ENCODE peak calls at places on chromosomes 4 and X, in eight cellular contexts. N is suprapubic skin; D is mammary epithelial cell; T is kidney epithelial cell; S is CD4-positive, CD25-positive, alpha-beta regulatory T cell; F is CD8-positive, alpha-beta memory T cell; A is effector memory CD4-positive, alpha-beta T cell; B is right atrium auricular region. K is an unnamed sample. For H3K27me3, the result is how much of the 10 kb centered on the place peaks cover.

GRCh38 chr4:37549003-37549402 is 137.2 kb downstream of the RELL1 start:
- DNase-seq in N (no peak), D (peak), T (peak), S (no peak), F (no peak), A (no peak), B (no peak), K (no peak)

GRCh38 chr4:153541426-153542096 is 75.4 kb downstream of the TMEM131L start:
- DNase-seq in N (no peak), D (peak), T (peak), S (no peak), F (no peak), A (no peak), B (no peak), K (no peak)

GRCh38 chr4:183241322-183241640 is 78.8 kb downstream of the CLDN22 start:
- DNase-seq in N (no peak), D (peak), T (no peak), S (no peak), F (no peak), A (no peak), B (no peak), K (no peak)

GRCh38 chr4:5470318-5470889 is 238.0 kb downstream of the EVC2 start:
- DNase-seq in N (peak), D (no peak), T (no peak), S (no peak), F (no peak), A (no peak), B (peak), K (no peak)

GRCh38 chr4:86685401-86685800 is 91.3 kb downstream of the PTPN13 start:
- DNase-seq in N (no peak), D (peak), T (no peak), S (no peak), F (no peak), A (no peak), B (no peak), K (no peak)

GRCh38 chr4:72743078-72743477 is 174.1 kb upstream of the ADAMTS3 start:
- DNase-seq in N (no peak), D (peak), T (no peak), S (no peak), F (no peak), A (no peak), B (no peak), K (no peak)

GRCh38 chr4:137950286-137950685 is 291.9 kb downstream of the SLC7A11 start:
- DNase-seq in N (no peak), D (no peak), T (no peak), S (no peak), F (no peak), A (no peak), B (no peak), K (no peak)

GRCh38 chrX:48919360-48919821 is 567 bp upstream of the PIM2 start:
- DNase-seq in N (no peak), D (no peak), T (no peak), S (no peak), F (no peak), A (no peak), B (no peak), K (no peak)

GRCh38 chr4:151961456-151961855 is 200.6 kb upstream of the GATB start:
- DNase-seq in N (no peak), D (no peak), T (no peak), S (no peak), F (no peak), A (no peak), B (no peak), K (no peak)

GRCh38 chr4:88526221-88526815 is 2.7 kb upstream of the PYURF start:
- DNase-seq in N (no peak), D (peak), T (no peak), S (peak), F (peak), A (no peak), B (no peak), K (no peak)

GRCh38 chrX:152861116-152861515 is 30.3 kb downstream of the NSDHL start:
- DNase-seq in N (no peak), D (no peak), T (peak), S (no peak), F (no peak), A (no peak), B (no peak), K (no peak)

GRCh38 chr4:121599049-121599448 is 97.7 kb downstream of the ANXA5 start:
- DNase-seq in N (no peak), D (no peak), T (no peak), S (no peak), F (no peak), A (no peak), B (no peak), K (no peak)

GRCh38 chr4:119623025-119623424 is 5.6 kb downstream of the PDE5A start:
- DNase-seq in N (no peak), D (no peak), T (no peak), S (no peak), F (no peak), A (no peak), B (no peak), K (no peak)

GRCh38 chr4:41935652-41936021 is 408 bp downstream of the TMEM33 start:
- DNase-seq in N (no peak), D (peak), T (no peak), S (no peak), F (no peak), A (peak), B (no peak), K (no peak)

GRCh38 chr4:950136-951020 is 18.1 kb downstream of the TMEM175 start:
- DNase-seq in N (no peak), D (no peak), T (no peak), S (no peak), F (no peak), A (no peak), B (no peak), K (no peak)

GRCh38 chr4:14800977-14801376 is 201.3 kb upstream of the CPEB2 start:
- DNase-seq in N (no peak), D (no peak), T (no peak), S (no peak), F (no peak), A (no peak), B (no peak), K (no peak)

GRCh38 chr4:83320548-83320947 is 14.1 kb downstream of the HPSE start:
- DNase-seq in N (no peak), D (peak), T (peak), S (no peak), F (no peak), A (no peak), B (peak), K (peak)

GRCh38 chrX:154321624-154322023 is 26.0 kb downstream of the TKTL1 start:
- DNase-seq in N (no peak), D (no peak), T (no peak), S (no peak), F (no peak), A (no peak), B (no peak), K (no peak)

GRCh38 chr4:182502074-182502473 is 258.9 kb downstream of the TENM3 start:
- DNase-seq in N (no peak), D (no peak), T (no peak), S (no peak), F (no peak), A (no peak), B (no peak), K (no peak)

GRCh38 chr4:184950926-184951325 is 67.4 kb upstream of the HELT start:
- DNase-seq in N (no peak), D (no peak), T (no peak), S (no peak), F (no peak), A (no peak), B (no peak), K (no peak)

GRCh38 chrX:54494970-54495813 is 842 bp downstream of the FGD1 start:
- DNase-seq in N (no peak), D (peak), T (no peak), S (no peak), F (no peak), A (no peak), B (no peak), K (peak)

GRCh38 chr4:114385195-114385985 is 213.2 kb upstream of the UGT8 start:
- DNase-seq in N (no peak), D (no peak), T (no peak), S (no peak), F (no peak), A (no peak), B (no peak), K (no peak)

GRCh38 chr4:87151730-87152129 is 68.7 kb downstream of the KLHL8 start:
- DNase-seq in N (no peak), D (no peak), T (no peak), S (no peak), F (no peak), A (no peak), B (no peak), K (no peak)

GRCh38 chr4:56752985-56753384 is 68.5 kb downstream of the SPINK2 start:
- DNase-seq in N (no peak), D (no peak), T (no peak), S (no peak), F (no peak), A (no peak), B (no peak), K (no peak)

GRCh38 chr4:99404595-99405287 is 30.4 kb downstream of the ADH7 start:
- DNase-seq in N (no peak), D (peak), T (peak), S (no peak), F (no peak), A (no peak), B (no peak), K (no peak)

GRCh38 chr4:118918388-118918787 is 29.7 kb downstream of the SYNPO2 start:
- DNase-seq in N (no peak), D (peak), T (peak), S (no peak), F (no peak), A (no peak), B (no peak), K (no peak)

GRCh38 chr4:83535520-83535944 is 376 bp upstream of the GPAT3 start:
- DNase-seq in N (peak), D (peak), T (no peak), S (peak), F (no peak), A (peak), B (peak), K (peak)

GRCh38 chr4:18689308-18689915 is 667.9 kb upstream of the LCORL start:
- DNase-seq in N (no peak), D (peak), T (peak), S (peak), F (peak), A (peak), B (no peak), K (no peak)

GRCh38 chr4:100372432-100372831 is 145.4 kb downstream of the EMCN start:
- DNase-seq in N (no peak), D (no peak), T (no peak), S (no peak), F (no peak), A (no peak), B (no peak), K (no peak)

GRCh38 chrX:23803931-23804381 is 21.0 kb downstream of the SAT1 start:
- DNase-seq in N (no peak), D (peak), T (no peak), S (no peak), F (no peak), A (no peak), B (no peak), K (peak)

GRCh38 chr4:5638316-5638715 is 70.0 kb downstream of the EVC2 start:
- DNase-seq in N (no peak), D (peak), T (peak), S (no peak), F (no peak), A (no peak), B (no peak), K (no peak)

GRCh38 chr4:110621328-110621812 is 1.5 kb downstream of the PITX2 start:
- DNase-seq in N (no peak), D (no peak), T (no peak), S (no peak), F (no peak), A (no peak), B (no peak), K (peak)
- H3K27me3 ChIP-seq in N (half or more), D (half or more), T (half or more), S (under half), F (half or more), A (half or more), B (under half), K (half or more)

GRCh38 chrX:11445540-11445939 is 152.3 kb downstream of the AMELX start:
- DNase-seq in N (no peak), D (no peak), T (no peak), S (no peak), F (no peak), A (no peak), B (no peak), K (no peak)

GRCh38 chrX:11446331-11446730 is 153.1 kb downstream of the AMELX start:
- DNase-seq in N (no peak), D (no peak), T (no peak), S (no peak), F (no peak), A (no peak), B (no peak), K (no peak)

GRCh38 chrX:11449613-11450012 is 156.4 kb downstream of the AMELX start:
- DNase-seq in N (no peak), D (no peak), T (no peak), S (no peak), F (no peak), A (no peak), B (no peak), K (no peak)

GRCh38 chrX:11446951-11447350 is 153.7 kb downstream of the AMELX start:
- DNase-seq in N (no peak), D (no peak), T (no peak), S (no peak), F (no peak), A (no peak), B (no peak), K (no peak)

GRCh38 chrX:11447418-11447817 is 154.2 kb downstream of the AMELX start:
- DNase-seq in N (no peak), D (no peak), T (no peak), S (no peak), F (no peak), A (no peak), B (no peak), K (no peak)
- H3K27me3 ChIP-seq in N (under half), D (under half), T (under half), S (under half), F (under half), A (under half), B (under half), K (under half)

GRCh38 chrX:40103565-40104323 is 6.0 kb upstream of the BCOR start:
- DNase-seq in N (no peak), D (no peak), T (no peak), S (no peak), F (no peak), A (no peak), B (no peak), K (no peak)
- H3K27me3 ChIP-seq in N (under half), D (under half), T (under half), S (under half), F (under half), A (under half), B (under half), K (half or more)

DNA sequence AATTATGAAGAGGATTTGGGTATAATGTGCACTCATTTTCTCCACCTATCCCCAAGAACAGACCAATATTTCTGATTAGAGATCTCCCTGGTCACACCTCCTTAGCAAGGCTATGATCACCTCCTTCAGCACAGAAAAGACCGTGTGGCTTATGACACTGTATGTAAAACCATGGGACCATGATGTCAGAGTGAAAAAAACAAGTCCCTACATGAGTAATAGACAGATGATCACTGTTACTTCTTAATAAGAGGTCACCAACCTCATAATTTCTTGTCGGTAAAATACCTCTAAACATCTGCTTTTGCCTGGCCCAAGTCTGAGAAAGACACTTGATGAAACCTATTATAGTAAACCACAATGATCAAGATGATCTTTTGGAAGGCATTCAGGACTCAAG is 330.6 kb upstream of the F9 start:
- DNase-seq in N (no peak), D (no peak), T (no peak), S (no peak), F (no peak), A (no peak), B (no peak), K (no peak)
- H3K27me3 ChIP-seq in N (under half), D (under half), T (under half), S (under half), F (under half), A (under half), B (under half), K (under half)

GRCh38 chrX:137999071-137999470 is 433.1 kb downstream of the ZIC3 start:
- DNase-seq in N (no peak), D (no peak), T (no peak), S (no peak), F (no peak), A (no peak), B (no peak), K (no peak)

GRCh38 chrX:137998619-137999018 is 432.7 kb downstream of the ZIC3 start:
- DNase-seq in N (no peak), D (no peak), T (no peak), S (no peak), F (no peak), A (no peak), B (no peak), K (no peak)

GRCh38 chrX:138001219-138001618 is 435.3 kb downstream of the ZIC3 start:
- DNase-seq in N (no peak), D (no peak), T (no peak), S (no peak), F (no peak), A (no peak), B (no peak), K (no peak)

DNA sequence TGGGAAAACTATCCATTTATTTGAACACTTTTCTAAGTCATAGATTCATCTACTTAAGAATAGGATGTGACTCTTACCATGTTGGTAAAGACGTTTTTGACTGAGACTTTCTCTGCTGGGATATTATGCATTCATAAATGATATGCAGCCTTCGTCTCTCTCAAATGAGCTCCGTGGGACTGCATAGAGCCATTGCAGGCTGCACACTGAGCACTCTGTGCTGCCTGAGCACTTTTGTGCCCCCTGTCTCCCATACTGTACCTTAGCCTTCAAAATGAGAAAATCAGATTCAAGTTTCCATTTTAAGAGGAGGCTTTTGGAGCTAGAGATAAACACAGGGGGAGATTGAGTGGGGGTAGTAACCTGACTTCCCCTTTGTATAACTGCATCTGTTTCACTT is 433.6 kb downstream of the ZIC3 start:
- DNase-seq in N (no peak), D (no peak), T (no peak), S (no peak), F (no peak), A (no peak), B (no peak), K (no peak)
- H3K27me3 ChIP-seq in N (under half), D (under half), T (under half), S (under half), F (under half), A (under half), B (under half), K (under half)

GRCh38 chr4:104829761-104830160 is 316.9 kb upstream of the TET2 start:
- DNase-seq in N (no peak), D (no peak), T (no peak), S (no peak), F (no peak), A (no peak), B (no peak), K (no peak)
- H3K27me3 ChIP-seq in N (under half), D (under half), T (under half), S (under half), F (under half), A (under half), B (under half), K (under half)

GRCh38 chrX:71105638-71106037 is 902 bp downstream of the CXorf65 start:
- DNase-seq in N (no peak), D (no peak), T (no peak), S (peak), F (peak), A (no peak), B (no peak), K (no peak)
- H3K27me3 ChIP-seq in N (under half), D (under half), T (under half), S (under half), F (under half), A (under half), B (under half), K (under half)

DNA sequence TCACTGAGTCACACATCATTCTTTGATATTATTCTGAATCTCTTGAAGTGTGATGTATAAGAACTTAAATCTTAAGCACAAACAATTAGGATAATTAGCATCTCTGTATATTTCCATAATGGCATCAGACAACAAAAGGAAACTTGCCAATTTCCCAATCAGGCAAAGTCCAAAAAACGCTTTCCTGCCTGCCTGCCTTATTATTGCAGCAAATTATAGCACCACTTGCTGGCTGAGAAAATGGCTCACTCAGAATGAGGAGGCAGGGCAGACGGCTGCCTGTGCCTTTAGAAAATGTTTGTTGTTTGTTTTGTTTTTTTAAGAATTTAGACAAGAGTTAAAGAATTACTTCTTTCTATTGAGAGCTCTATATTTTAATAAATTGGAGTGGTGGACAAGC is 27.7 kb upstream of the NR3C2 start:
- DNase-seq in N (no peak), D (no peak), T (no peak), S (no peak), F (no peak), A (no peak), B (no peak), K (no peak)
- H3K27me3 ChIP-seq in N (under half), D (under half), T (under half), S (under half), F (under half), A (under half), B (under half), K (under half)

DNA sequence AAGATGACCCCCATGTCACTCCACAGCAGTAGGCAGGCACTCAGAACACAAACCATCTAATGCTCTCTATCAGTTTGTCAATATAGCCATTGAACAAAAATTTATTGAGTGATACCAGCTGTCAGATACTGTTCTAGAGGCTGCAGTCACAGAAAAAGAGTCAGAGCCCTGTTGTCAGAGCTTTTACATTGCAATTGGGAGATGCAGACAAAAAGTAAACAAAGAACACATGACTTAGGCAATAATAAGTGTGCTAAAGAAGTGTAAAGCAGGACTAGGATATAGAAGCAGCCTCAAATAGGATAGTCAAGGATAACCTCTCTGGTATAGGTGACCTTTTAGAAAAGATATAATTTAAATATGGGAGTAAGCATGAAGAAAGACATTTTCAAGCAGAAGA is 8.9 kb downstream of the HTN1 start:
- DNase-seq in N (no peak), D (no peak), T (no peak), S (no peak), F (no peak), A (no peak), B (no peak), K (no peak)
- H3K27me3 ChIP-seq in N (under half), D (under half), T (under half), S (under half), F (under half), A (under half), B (under half), K (under half)

DNA sequence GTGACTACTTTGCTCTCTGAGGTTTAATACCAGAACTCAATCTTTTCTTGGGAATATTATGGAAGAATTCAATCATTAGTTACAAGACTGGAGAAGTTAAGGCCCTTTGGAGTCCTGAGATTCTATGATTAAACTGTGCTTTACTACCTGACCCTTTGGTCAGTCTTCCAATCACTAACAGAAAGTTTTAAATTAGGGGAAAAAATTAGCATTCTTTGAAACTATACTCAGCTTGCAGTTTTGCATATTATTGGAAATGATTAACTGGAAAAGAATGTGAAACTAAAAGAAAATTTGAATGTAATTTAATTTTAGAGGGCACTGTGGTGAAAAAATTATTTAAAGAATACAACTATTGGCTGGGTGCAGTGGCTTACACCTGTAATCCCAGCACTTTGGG is 18.7 kb upstream of the GPR34 start:
- DNase-seq in N (no peak), D (no peak), T (no peak), S (no peak), F (no peak), A (no peak), B (no peak), K (no peak)
- H3K27me3 ChIP-seq in N (under half), D (under half), T (under half), S (under half), F (under half), A (under half), B (under half), K (under half)